ENCODE peak calls at places on chromosome 9, in ten cellular contexts. R is cardiac fibroblast; Y is stimulated activated CD4-positive, alpha-beta T cell treated with anti-CD3 and anti-CD28 coated beads, Interleukin-2, amount 100 ng/mL, for 48 hours; B is EL; Q is anterior cingulate cortex; Z is NCI-H1930; M is epithelial cell of proximal tubule; P is CD8-positive, alpha-beta T cell; X is globus pallidus; J is aorta. F is an unnamed sample.

GRCh38 chr9:123127512-123128075 is 94.1 kb downstream of the GPR21 start:
- DNase-seq in J (no peak), Z (no peak), Y (no peak), Q (no peak), B (no peak), M (no peak), R (no peak), X (no peak), P (no peak), F (no peak)

GRCh38 chr9:120099064-120099463 is 480.9 kb downstream of the CDK5RAP2 start:
- DNase-seq in R (no peak), Y (no peak), P (no peak), J (no peak), Q (no peak), X (no peak), Z (no peak), M (no peak), B (no peak), F (no peak)

GRCh38 chr9:116452634-116453033 is 234.5 kb upstream of the TRIM32 start:
- DNase-seq in P (no peak), M (no peak), B (no peak), Q (no peak), X (no peak), Y (no peak), R (no peak), Z (no peak), J (no peak), F (no peak)

GRCh38 chr9:8365466-8366160 is 566.0 kb upstream of the DMAC1 start:
- DNase-seq in J (no peak), X (no peak), B (no peak), R (peak), M (no peak), Y (no peak), Z (no peak), P (no peak), Q (no peak), F (no peak)

GRCh38 chr9:103661663-103662062 is 432.4 kb upstream of the SMC2 start:
- DNase-seq in J (no peak), Y (no peak), Z (no peak), B (no peak), X (no peak), P (no peak), M (no peak), Q (no peak), R (peak), F (no peak)

GRCh38 chr9:81374881-81375280 is 314.5 kb downstream of the TLE1 start:
- DNase-seq in Y (no peak), Z (no peak), J (no peak), X (no peak), R (peak), P (no peak), B (no peak), M (no peak), Q (no peak), F (no peak)

GRCh38 chr9:89274838-89275237 is 36.2 kb upstream of the CKS2 start:
- DNase-seq in P (no peak), J (no peak), Z (no peak), R (peak), X (no peak), Q (no peak), B (peak), Y (no peak), M (peak), F (no peak)

GRCh38 chr9:34701769-34702736 is 7.9 kb downstream of the CCL21 start:
- DNase-seq in Y (peak), M (peak), R (peak), P (peak), X (peak), Q (peak), J (peak), Z (peak), B (peak), F (peak)

GRCh38 chr9:4272141-4272540 is 27.7 kb downstream of the GLIS3 start:
- DNase-seq in R (no peak), Z (no peak), X (no peak), B (no peak), Q (no peak), P (no peak), Y (no peak), M (no peak), J (no peak), F (no peak)

GRCh38 chr9:129402341-129402739 is 218.6 kb downstream of the C9orf50 start:
- DNase-seq in P (no peak), J (no peak), X (no peak), B (no peak), Z (no peak), R (no peak), Y (no peak), Q (no peak), M (no peak), F (no peak)

GRCh38 chr9:116891438-116891837 is 204.3 kb downstream of the TRIM32 start:
- DNase-seq in B (no peak), P (no peak), Z (no peak), Q (no peak), X (peak), M (no peak), R (no peak), J (no peak), Y (no peak), F (no peak)

GRCh38 chr9:98085955-98086354 is 29.4 kb downstream of the NANS start:
- DNase-seq in Z (no peak), Q (no peak), J (no peak), B (no peak), M (no peak), X (no peak), R (peak), P (no peak), Y (no peak), F (no peak)

F was measured in activated T-helper 2 cell treated with anti-CD3 and anti-CD28 coated beads, Interferon-gamma antibody, Interleukin-2, Interleukin-4, amounts not matched to agents 10 μg/mL and 5 μg/mL and 100 μg/mL, durations not matched to agents 14 hours and 24 hours and 36 hours.